ENCODE peak calls at places on chromosomes 11 and 22, in four cellular contexts. L, X, O and R are unnamed samples.

GRCh38 chr11:74437441-74437840 is 29.9 kb downstream of the KCNE3 start:
- DNase-seq in O (no peak), L (no peak), X (peak; percentile 82), R (peak; percentile 7)

GRCh38 chr11:1866226-1866625 is 13.3 kb downstream of the LSP1 start:
- DNase-seq in X (no peak), L (no peak), O (no peak), R (no peak)

GRCh38 chr11:14655435-14655834 is 11.8 kb downstream of the PDE3B start:
- DNase-seq in O (no peak), X (no peak), L (no peak), R (no peak)

GRCh38 chr22:42074153-42074750 is at the start of gene PHETA2:
- DNase-seq in L (no peak), O (no peak), X (peak; percentile 49), R (peak; percentile 76)

GRCh38 chr11:120398184-120398583 is 62.0 kb downstream of the ARHGEF12 start:
- DNase-seq in X (no peak), O (no peak), L (no peak), R (no peak)

GRCh38 chr22:35611200-35611890 is 5.8 kb downstream of the MB start:
- DNase-seq in X (no peak), O (no peak), L (no peak), R (no peak)

GRCh38 chr11:70641366-70641765 is 243.0 kb downstream of the CTTN start:
- DNase-seq in O (no peak), X (no peak), L (no peak), R (no peak)

GRCh38 chr22:17775781-17776470 is 1.7 kb upstream of the BID start:
- DNase-seq in L (no peak), O (no peak), X (no peak), R (no peak)

GRCh38 chr11:110529043-110529442 is 99.3 kb downstream of the FDX1 start:
- DNase-seq in X (no peak), L (no peak), O (no peak), R (no peak)

GRCh38 chr11:71998649-71999310 is at the start of gene IL18BP:
- DNase-seq in L (no peak), X (no peak), O (no peak), R (no peak)

GRCh38 chr11:18330921-18331320 is 8.6 kb downstream of the GTF2H1 start:
- DNase-seq in L (no peak), O (no peak), X (no peak), R (no peak)

GRCh38 chr11:34915136-34916013 is 804 bp downstream of the APIP start:
- DNase-seq in L (no peak), X (no peak), O (no peak), R (no peak)

GRCh38 chr22:50217543-50218152 is 16.8 kb downstream of the SELENOO start:
- DNase-seq in L (no peak), X (no peak), O (no peak), R (no peak)

GRCh38 chr22:38699784-38700183 is 959 bp downstream of the JOSD1 start:
- DNase-seq in L (no peak), O (no peak), X (no peak), R (no peak)

GRCh38 chr22:43530864-43531201 is 119.0 kb downstream of the MPPED1 start:
- DNase-seq in O (no peak), L (no peak), X (no peak), R (no peak)

GRCh38 chr22:42299586-42300285 is 29.3 kb upstream of the TCF20 start:
- DNase-seq in O (no peak), L (peak; percentile 39), X (no peak), R (no peak)

GRCh38 chr11:73314121-73314948 is 6.3 kb downstream of the ARHGEF17 start:
- DNase-seq in O (no peak), L (no peak), X (no peak), R (no peak)

GRCh38 chr11:33636104-33636503 is 64.5 kb downstream of the C11orf91 start:
- DNase-seq in O (no peak), X (no peak), L (no peak), R (no peak)

GRCh38 chr11:58628446-58628845 is 6.0 kb downstream of the CNTF start:
- DNase-seq in L (no peak), X (no peak), O (no peak), R (no peak)

GRCh38 chr11:111777094-111778046 is 11.2 kb upstream of the PPP2R1B start:
- DNase-seq in L (peak; percentile 58), O (peak; percentile 56), X (peak; percentile 75), R (peak; percentile 40)

GRCh38 chr11:10641314-10642206 is 52.0 kb downstream of the IRAG1 start:
- DNase-seq in L (no peak), X (no peak), O (no peak), R (no peak)

GRCh38 chr11:23570828-23571227 is 710.6 kb upstream of the CCDC179 start:
- DNase-seq in X (peak; percentile 35), O (no peak), L (no peak), R (peak; percentile 3)

GRCh38 chr11:115500547-115501503 is 3.4 kb downstream of the CADM1 start:
- DNase-seq in O (peak; percentile 3), X (no peak), L (no peak), R (no peak)

GRCh38 chr11:117579148-117579547 is 217.9 kb downstream of the DSCAML1 start:
- DNase-seq in X (no peak), L (no peak), O (no peak), R (no peak)

GRCh38 chr11:16862733-16863132 is 124.3 kb downstream of the C11orf58 start:
- DNase-seq in X (no peak), O (no peak), L (no peak), R (no peak)

DNA sequence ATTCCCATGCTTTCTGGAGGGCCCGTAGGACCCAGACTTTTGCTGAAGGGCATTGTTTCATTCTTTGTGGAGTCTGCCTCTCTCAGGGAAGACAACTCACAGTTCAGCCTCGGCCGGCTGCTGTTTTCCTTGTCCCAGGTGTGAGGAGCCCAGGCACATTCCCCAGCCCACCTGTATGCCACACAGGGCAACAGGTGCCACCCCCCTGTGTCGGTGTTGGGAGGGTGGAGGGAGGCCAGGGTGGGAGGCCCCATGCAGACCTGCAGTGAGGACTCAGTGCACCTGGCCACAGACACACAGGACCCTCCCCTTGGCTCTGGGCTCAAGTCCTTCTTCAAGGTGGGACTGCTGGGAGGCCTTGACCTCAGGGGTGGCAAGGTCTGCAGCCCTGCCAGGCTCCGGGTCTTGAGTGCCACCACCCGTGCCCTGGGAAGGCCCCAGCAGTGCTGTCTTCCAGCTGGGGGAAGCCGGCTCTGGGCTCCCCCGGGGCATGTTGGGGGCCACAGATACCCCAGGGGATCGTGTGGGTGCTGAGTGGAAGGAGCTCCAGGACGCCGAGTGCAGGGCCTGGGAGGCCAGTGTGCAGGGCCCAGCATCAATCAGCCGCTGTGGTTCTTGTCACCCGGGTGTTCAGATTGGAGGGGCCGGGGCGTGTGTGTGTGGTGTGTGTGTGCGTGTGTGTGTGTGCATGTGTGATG is 1286.1 kb downstream of the BRD1 start:
- DNase-seq in X (no peak), L (no peak), O (no peak), R (no peak)
- H3K9me3 ChIP-seq in X (peaks cover 5% of the 10 kb centered on the region), L (no peaks in the 10 kb centered on the region), O (no peaks in the 10 kb centered on the region), R (no peaks in the 10 kb centered on the region)

GRCh38 chr11:50073113-50074105 is 40.7 kb downstream of the OR4C45 start:
- DNase-seq in L (no peak), O (no peak), X (no peak), R (no peak)

GRCh38 chr11:50070389-50070788 is 37.7 kb downstream of the OR4C45 start:
- DNase-seq in L (no peak), O (no peak), X (no peak), R (no peak)

GRCh38 chr11:50071584-50072225 is 39.0 kb downstream of the OR4C45 start:
- DNase-seq in X (no peak), O (no peak), L (no peak), R (no peak)

GRCh38 chr11:50074161-50074560 is 41.5 kb downstream of the OR4C45 start:
- DNase-seq in X (no peak), L (no peak), O (no peak), R (no peak)

DNA sequence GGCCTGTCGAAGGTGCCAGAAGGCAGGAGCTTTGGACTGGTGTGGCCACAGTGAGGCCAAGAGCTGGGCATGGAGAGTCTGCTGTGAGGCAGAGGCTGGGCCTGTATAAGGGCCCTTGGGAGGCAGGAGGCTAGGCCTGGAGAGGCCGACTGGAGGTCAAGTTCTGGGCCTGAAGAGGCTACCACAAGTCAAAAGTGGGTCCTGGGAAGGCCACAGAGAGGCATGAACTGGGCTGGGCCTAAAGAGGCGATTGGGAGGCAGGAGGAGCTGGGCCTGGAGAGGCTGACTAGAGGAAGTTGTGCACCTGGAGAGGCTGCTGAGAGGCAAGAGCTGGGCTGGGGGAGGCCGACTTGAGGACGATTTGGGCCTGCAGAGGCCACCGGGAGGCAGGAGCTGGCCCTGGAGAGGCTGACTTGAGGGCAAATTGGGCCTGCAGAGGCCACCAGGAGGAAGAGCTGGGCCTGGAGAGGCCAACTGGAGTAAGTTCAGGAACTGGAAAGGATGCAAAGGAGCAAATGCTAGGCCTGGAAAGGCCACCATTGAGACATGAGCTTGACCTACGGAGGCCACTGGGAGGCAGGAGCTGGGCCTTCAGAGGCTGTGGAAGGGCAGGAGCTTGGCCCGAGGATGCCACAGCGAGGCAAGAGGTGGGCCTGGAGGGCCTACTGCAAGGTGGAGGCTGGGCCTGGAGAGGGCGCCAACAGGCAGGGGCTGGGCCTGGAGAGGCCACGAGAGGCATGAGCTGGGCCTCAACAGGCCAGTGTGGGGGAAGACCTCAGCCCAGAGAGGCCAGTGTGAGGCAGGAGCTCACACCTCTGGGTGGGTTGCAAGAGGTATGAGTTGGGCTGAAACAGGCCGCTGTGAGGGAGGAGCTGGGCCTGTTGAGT is 39.8 kb downstream of the OR4C45 start:
- DNase-seq in X (no peak), L (no peak), O (no peak), R (no peak)
- H3K9me3 ChIP-seq in X (peaks cover 2% of the 10 kb centered on the region), L (no peaks in the 10 kb centered on the region), O (no peaks in the 10 kb centered on the region), R (peaks cover 5% of the 10 kb centered on the region)

GRCh38 chr22:49100764-49101163 is 726.9 kb downstream of the BRD1 start:
- DNase-seq in L (no peak), O (no peak), X (no peak), R (no peak)

GRCh38 chr22:49100316-49100715 is 727.4 kb downstream of the BRD1 start:
- DNase-seq in L (no peak), X (no peak), O (no peak), R (no peak)

GRCh38 chr22:49099496-49100124 is 728.1 kb downstream of the BRD1 start:
- DNase-seq in X (no peak), O (no peak), L (no peak), R (no peak)

GRCh38 chr22:49097966-49098365 is 729.7 kb downstream of the BRD1 start:
- DNase-seq in O (no peak), X (no peak), L (no peak), R (no peak)

GRCh38 chr22:49099089-49099488 is 728.6 kb downstream of the BRD1 start:
- DNase-seq in O (no peak), L (no peak), X (no peak), R (no peak)
- H3K9me3 ChIP-seq in O (no peaks in the 10 kb centered on the region), L (no peaks in the 10 kb centered on the region), X (peaks cover 5% of the 10 kb centered on the region), R (peaks cover 8% of the 10 kb centered on the region)

GRCh38 chr11:91686700-91687099 is 537.9 kb upstream of the FAT3 start:
- DNase-seq in X (no peak), L (no peak), O (no peak), R (no peak)

GRCh38 chr11:91694331-91694730 is 530.3 kb upstream of the FAT3 start:
- DNase-seq in L (no peak), X (no peak), O (no peak), R (no peak)

GRCh38 chr11:91691872-91692271 is 532.7 kb upstream of the FAT3 start:
- DNase-seq in X (no peak), O (no peak), L (no peak), R (no peak)

DNA sequence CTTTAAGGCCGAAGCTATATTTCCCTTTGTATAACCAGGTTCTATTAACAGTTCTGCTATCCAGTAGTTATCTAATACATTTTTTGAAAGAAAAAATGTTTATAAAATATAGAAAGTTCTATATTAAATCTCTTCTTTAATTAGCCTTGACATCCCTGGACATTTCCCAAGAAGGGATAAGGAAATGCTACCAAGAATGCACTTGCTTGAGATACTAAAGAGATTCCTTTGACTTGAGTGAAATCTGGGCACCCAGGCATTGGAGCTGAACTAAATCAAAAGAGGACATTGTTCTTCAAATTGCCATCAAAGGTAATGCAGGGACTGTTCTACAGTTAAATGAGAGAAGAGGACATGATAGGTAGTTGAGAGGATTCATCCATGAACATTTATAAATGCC is 535.9 kb upstream of the FAT3 start:
- DNase-seq in X (no peak), L (no peak), O (no peak), R (no peak)
- H3K9me3 ChIP-seq in X (no peaks in the 10 kb centered on the region), L (no peaks in the 10 kb centered on the region), O (no peaks in the 10 kb centered on the region), R (no peaks in the 10 kb centered on the region)